ENCODE peak calls at places on chromosomes 2 and 18, in five cellular contexts. One of them, this sample, is unnamed.

GRCh38 chr2:8803658-8804379 is 33.6 kb downstream of the KIDINS220 start:
- DNase-seq in mammary epithelial cell: peak; percentile 92
- DNase-seq in K562: peak; percentile 73
- DNase-seq in fibroblast of the aortic adventitia: peak; percentile 89
- DNase-seq in choroid plexus epithelial cell: peak; percentile 97
- DNase-seq in this sample: peak; percentile 97

GRCh38 chr2:116924509-116924908 is 890.0 kb upstream of the DDX18 start:
- DNase-seq in choroid plexus epithelial cell: no peak
- DNase-seq in fibroblast of the aortic adventitia: no peak
- DNase-seq in mammary epithelial cell: no peak
- DNase-seq in K562: no peak
- DNase-seq in this sample: no peak

GRCh38 chr2:177668617-177669016 is 276.0 kb downstream of the AGPS start:
- DNase-seq in fibroblast of the aortic adventitia: no peak
- DNase-seq in K562: no peak
- DNase-seq in choroid plexus epithelial cell: no peak
- DNase-seq in mammary epithelial cell: no peak
- DNase-seq in this sample: no peak

GRCh38 chr18:3248670-3249359 is 1.2 kb downstream of the MYL12A start:
- DNase-seq in K562: no peak
- DNase-seq in mammary epithelial cell: peak; percentile 61
- DNase-seq in choroid plexus epithelial cell: peak; percentile 74
- DNase-seq in fibroblast of the aortic adventitia: peak; percentile 72
- DNase-seq in this sample: peak; percentile 80

GRCh38 chr2:194566907-194567660 is 1089.9 kb upstream of the SLC39A10 start:
- DNase-seq in choroid plexus epithelial cell: no peak
- DNase-seq in fibroblast of the aortic adventitia: no peak
- DNase-seq in K562: no peak
- DNase-seq in mammary epithelial cell: no peak
- DNase-seq in this sample: no peak

GRCh38 chr18:7452331-7452730 is 114.8 kb upstream of the PTPRM start:
- DNase-seq in mammary epithelial cell: peak; percentile 26
- DNase-seq in fibroblast of the aortic adventitia: no peak
- DNase-seq in K562: peak; percentile 62
- DNase-seq in choroid plexus epithelial cell: peak; percentile 53
- DNase-seq in this sample: peak; percentile 39

GRCh38 chr2:104033399-104033798 is 820.5 kb upstream of the POU3F3 start:
- DNase-seq in mammary epithelial cell: no peak
- DNase-seq in K562: no peak
- DNase-seq in choroid plexus epithelial cell: peak; percentile 3
- DNase-seq in fibroblast of the aortic adventitia: no peak
- DNase-seq in this sample: peak; percentile 11

GRCh38 chr18:48896875-48897511 is 53.8 kb downstream of the SMAD7 start:
- DNase-seq in choroid plexus epithelial cell: peak; percentile 40
- DNase-seq in K562: peak; percentile 88
- DNase-seq in mammary epithelial cell: peak; percentile 22
- DNase-seq in fibroblast of the aortic adventitia: peak; percentile 30
- DNase-seq in this sample: no peak

GRCh38 chr2:20069756-20070155 is 18.3 kb upstream of the LAPTM4A start:
- DNase-seq in choroid plexus epithelial cell: no peak
- DNase-seq in K562: no peak
- DNase-seq in fibroblast of the aortic adventitia: no peak
- DNase-seq in mammary epithelial cell: no peak
- DNase-seq in this sample: peak; percentile 73

GRCh38 chr2:53724511-53724910 is 43.1 kb upstream of the CHAC2 start:
- DNase-seq in mammary epithelial cell: peak; percentile 41
- DNase-seq in fibroblast of the aortic adventitia: peak; percentile 54
- DNase-seq in K562: no peak
- DNase-seq in choroid plexus epithelial cell: peak; percentile 71
- DNase-seq in this sample: no peak

GRCh38 chr2:161223139-161223732 is 63.0 kb downstream of the TANK start:
- DNase-seq in choroid plexus epithelial cell: peak; percentile 79
- DNase-seq in K562: peak; percentile 35
- DNase-seq in fibroblast of the aortic adventitia: peak; percentile 73
- DNase-seq in mammary epithelial cell: peak; percentile 24
- DNase-seq in this sample: peak; percentile 61

GRCh38 chr18:34704823-34705222 is 5.3 kb upstream of the DTNA start:
- DNase-seq in fibroblast of the aortic adventitia: no peak
- DNase-seq in mammary epithelial cell: no peak
- DNase-seq in K562: no peak
- DNase-seq in choroid plexus epithelial cell: no peak
- DNase-seq in this sample: no peak

GRCh38 chr18:6885992-6886823 is 156.7 kb downstream of the ARHGAP28 start:
- DNase-seq in K562: peak; percentile 62
- DNase-seq in choroid plexus epithelial cell: peak; percentile 80
- DNase-seq in fibroblast of the aortic adventitia: peak; percentile 73
- DNase-seq in mammary epithelial cell: peak; percentile 32
- DNase-seq in this sample: peak; percentile 61

GRCh38 chr18:26438980-26439379 is 109.4 kb downstream of the KCTD1 start:
- DNase-seq in fibroblast of the aortic adventitia: no peak
- DNase-seq in choroid plexus epithelial cell: no peak
- DNase-seq in mammary epithelial cell: no peak
- DNase-seq in K562: no peak
- DNase-seq in this sample: no peak

GRCh38 chr2:6915399-6915798 is 1.8 kb upstream of the RNF144A start:
- DNase-seq in K562: no peak
- DNase-seq in mammary epithelial cell: no peak
- DNase-seq in choroid plexus epithelial cell: no peak
- DNase-seq in fibroblast of the aortic adventitia: no peak
- DNase-seq in this sample: no peak

GRCh38 chr2:28401948-28402550 is 9.4 kb downstream of the FOSL2 start:
- DNase-seq in choroid plexus epithelial cell: no peak
- DNase-seq in fibroblast of the aortic adventitia: no peak
- DNase-seq in mammary epithelial cell: no peak
- DNase-seq in K562: no peak
- DNase-seq in this sample: no peak

GRCh38 chr2:85797959-85798358 is 44.2 kb downstream of the ATOH8 start:
- DNase-seq in fibroblast of the aortic adventitia: peak; percentile 53
- DNase-seq in mammary epithelial cell: no peak
- DNase-seq in K562: peak; percentile 49
- DNase-seq in choroid plexus epithelial cell: peak; percentile 76
- DNase-seq in this sample: peak; percentile 10

GRCh38 chr2:144996225-144996795 is 476.4 kb upstream of the ZEB2 start:
- DNase-seq in mammary epithelial cell: peak; percentile 12
- DNase-seq in K562: no peak
- DNase-seq in choroid plexus epithelial cell: peak; percentile 72
- DNase-seq in fibroblast of the aortic adventitia: peak; percentile 79
- DNase-seq in this sample: no peak

GRCh38 chr18:10381951-10382350 is 72.5 kb upstream of the APCDD1 start:
- DNase-seq in mammary epithelial cell: peak; percentile 12
- DNase-seq in fibroblast of the aortic adventitia: no peak
- DNase-seq in K562: no peak
- DNase-seq in choroid plexus epithelial cell: no peak
- DNase-seq in this sample: peak; percentile 31

GRCh38 chr18:47594063-47594462 is 336.4 kb downstream of the SMAD2 start:
- DNase-seq in K562: no peak
- DNase-seq in choroid plexus epithelial cell: no peak
- DNase-seq in mammary epithelial cell: no peak
- DNase-seq in fibroblast of the aortic adventitia: no peak
- DNase-seq in this sample: no peak

GRCh38 chr2:120628248-120628647 is 107.4 kb upstream of the GLI2 start:
- DNase-seq in mammary epithelial cell: no peak
- DNase-seq in K562: no peak
- DNase-seq in choroid plexus epithelial cell: no peak
- DNase-seq in fibroblast of the aortic adventitia: no peak
- DNase-seq in this sample: no peak

GRCh38 chr2:180450841-180451240 is 443.7 kb upstream of the CWC22 start:
- DNase-seq in mammary epithelial cell: no peak
- DNase-seq in K562: no peak
- DNase-seq in fibroblast of the aortic adventitia: no peak
- DNase-seq in choroid plexus epithelial cell: no peak
- DNase-seq in this sample: no peak

GRCh38 chr2:106176446-106177110 is 17.5 kb downstream of the UXS1 start:
- DNase-seq in fibroblast of the aortic adventitia: no peak
- DNase-seq in mammary epithelial cell: no peak
- DNase-seq in choroid plexus epithelial cell: no peak
- DNase-seq in K562: no peak
- DNase-seq in this sample: no peak

GRCh38 chr18:61335737-61336555 is 2.7 kb downstream of the CDH20 start:
- DNase-seq in choroid plexus epithelial cell: peak; percentile 41
- DNase-seq in mammary epithelial cell: no peak
- DNase-seq in fibroblast of the aortic adventitia: peak; percentile 46
- DNase-seq in K562: no peak
- DNase-seq in this sample: no peak

GRCh38 chr2:33275689-33276444 is 200.6 kb upstream of the RASGRP3 start:
- DNase-seq in fibroblast of the aortic adventitia: peak; percentile 97
- DNase-seq in choroid plexus epithelial cell: peak; percentile 98
- DNase-seq in mammary epithelial cell: peak; percentile 50
- DNase-seq in K562: peak; percentile 54
- DNase-seq in this sample: peak; percentile 95

DNA sequence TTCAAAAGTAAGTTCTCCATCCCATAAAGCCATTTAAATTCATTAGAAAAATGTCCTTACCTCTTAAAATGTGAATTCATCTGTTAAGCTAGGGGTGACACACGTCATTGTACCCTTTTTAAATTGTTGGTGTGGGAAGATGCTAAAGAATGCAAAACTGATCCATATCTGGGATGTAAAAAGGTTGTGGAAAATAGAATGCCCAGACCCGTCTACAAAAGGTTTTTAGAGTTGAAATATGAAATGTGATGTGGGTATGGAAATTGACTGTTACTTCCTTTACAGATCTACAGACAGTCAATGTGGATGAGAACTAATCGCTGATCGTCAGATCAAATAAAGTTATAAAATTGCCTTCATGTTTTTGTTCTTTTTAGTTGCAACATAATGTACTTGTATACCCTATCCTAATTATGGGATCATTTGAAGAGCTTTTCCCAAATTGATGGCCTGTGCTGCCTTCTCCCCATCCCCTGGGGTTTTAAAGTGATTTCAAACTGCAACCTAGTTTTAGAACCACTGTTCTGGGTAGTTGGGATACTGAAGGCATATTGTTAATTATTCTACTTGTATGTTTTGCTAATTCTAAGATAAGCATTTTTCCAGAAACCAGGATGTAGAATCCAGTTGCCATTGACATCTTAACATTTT is 4.1 kb downstream of the RPL31 start:
- DNase-seq in mammary epithelial cell: no peak
- DNase-seq in choroid plexus epithelial cell: no peak
- DNase-seq in fibroblast of the aortic adventitia: no peak
- DNase-seq in K562: no peak
- DNase-seq in this sample: no peak
- H3K4me3 ChIP-seq in mammary epithelial cell: no peak overlapping the region
- H3K4me3 ChIP-seq in choroid plexus epithelial cell: no peak overlapping the region
- H3K4me3 ChIP-seq in fibroblast of the aortic adventitia: no peak overlapping the region
- H3K4me3 ChIP-seq in K562: no peak overlapping the region
- H3K4me3 ChIP-seq in this sample: no peak overlapping the region

DNA sequence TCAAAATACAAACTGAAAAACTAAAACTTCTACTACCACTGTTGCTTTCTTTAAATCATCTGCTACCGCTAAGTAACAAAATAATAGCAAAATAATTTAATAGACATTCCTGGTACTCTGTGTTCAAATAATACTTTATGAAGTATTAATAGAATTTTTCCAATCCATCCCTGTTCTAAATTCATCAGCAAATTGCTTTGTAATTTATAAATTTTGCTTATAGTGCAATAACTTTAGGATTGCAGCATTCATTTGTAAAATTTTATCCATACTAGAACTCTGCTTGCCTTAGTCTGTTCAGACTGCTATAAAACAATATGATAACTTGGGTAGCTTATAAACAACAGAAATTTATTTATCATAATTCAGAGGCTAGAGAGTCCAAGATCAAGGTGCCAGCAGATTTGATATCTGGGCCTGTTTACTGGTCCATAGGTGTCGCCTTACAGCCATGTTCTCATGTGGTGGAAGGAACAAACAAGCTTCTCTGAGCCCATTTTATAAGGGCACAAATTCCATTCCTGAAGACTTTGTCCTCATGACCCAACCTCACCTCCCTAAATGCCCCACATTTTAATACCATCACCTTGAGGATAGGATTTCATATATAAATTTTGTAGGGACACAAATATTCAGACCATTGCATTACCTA is 415.1 kb upstream of the MAP2 start:
- DNase-seq in K562: no peak
- DNase-seq in mammary epithelial cell: no peak
- DNase-seq in fibroblast of the aortic adventitia: no peak
- DNase-seq in choroid plexus epithelial cell: no peak
- DNase-seq in this sample: no peak
- TF ChIP-seq CTCF in K562: no peak
- TF ChIP-seq CTCF in mammary epithelial cell: no peak
- TF ChIP-seq CTCF in fibroblast of the aortic adventitia: no peak
- TF ChIP-seq CTCF in choroid plexus epithelial cell: no peak
- TF ChIP-seq CTCF in this sample: no peak

DNA sequence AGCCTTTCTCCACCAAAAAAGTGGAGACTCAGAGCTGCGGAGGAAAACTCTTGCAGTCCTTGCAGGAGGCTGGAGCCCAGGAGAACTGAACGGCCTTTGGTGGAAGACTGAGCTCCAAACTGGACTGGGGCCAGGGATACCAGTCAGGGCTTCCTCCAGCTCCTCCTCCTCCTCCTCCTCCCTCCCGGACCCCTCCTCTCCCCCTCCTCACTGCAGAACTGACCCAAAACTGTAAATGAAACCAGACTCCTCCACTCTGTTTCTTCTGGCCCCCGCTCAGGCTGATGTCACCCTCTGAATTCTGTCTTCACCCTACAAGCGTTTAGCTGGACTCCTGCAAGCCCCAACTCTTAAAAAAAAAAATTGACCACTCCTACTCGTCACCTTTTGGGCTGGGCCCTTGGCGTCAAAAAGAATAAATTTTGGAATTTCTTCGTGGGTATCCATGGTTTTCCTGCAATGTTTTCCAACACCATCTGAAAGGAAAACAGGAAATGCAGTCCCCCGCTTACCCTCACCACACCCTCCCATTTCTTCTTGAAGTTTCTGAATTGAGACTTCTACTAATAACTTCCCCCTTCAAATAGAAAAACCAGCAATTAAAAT is at the start of gene COL6A3:
- DNase-seq in choroid plexus epithelial cell: peak; percentile 97
- DNase-seq in K562: no peak
- DNase-seq in fibroblast of the aortic adventitia: peak; percentile 98
- DNase-seq in mammary epithelial cell: no peak
- DNase-seq in this sample: no peak
- H3K4me3 ChIP-seq in choroid plexus epithelial cell: peak within 1 kb of the TSS; percentile 92
- H3K4me3 ChIP-seq in K562: no peak within 1 kb of the TSS
- H3K4me3 ChIP-seq in fibroblast of the aortic adventitia: peak within 1 kb of the TSS; percentile 96
- H3K4me3 ChIP-seq in mammary epithelial cell: no peak within 1 kb of the TSS
- H3K4me3 ChIP-seq in this sample: no peak within 1 kb of the TSS

DNA sequence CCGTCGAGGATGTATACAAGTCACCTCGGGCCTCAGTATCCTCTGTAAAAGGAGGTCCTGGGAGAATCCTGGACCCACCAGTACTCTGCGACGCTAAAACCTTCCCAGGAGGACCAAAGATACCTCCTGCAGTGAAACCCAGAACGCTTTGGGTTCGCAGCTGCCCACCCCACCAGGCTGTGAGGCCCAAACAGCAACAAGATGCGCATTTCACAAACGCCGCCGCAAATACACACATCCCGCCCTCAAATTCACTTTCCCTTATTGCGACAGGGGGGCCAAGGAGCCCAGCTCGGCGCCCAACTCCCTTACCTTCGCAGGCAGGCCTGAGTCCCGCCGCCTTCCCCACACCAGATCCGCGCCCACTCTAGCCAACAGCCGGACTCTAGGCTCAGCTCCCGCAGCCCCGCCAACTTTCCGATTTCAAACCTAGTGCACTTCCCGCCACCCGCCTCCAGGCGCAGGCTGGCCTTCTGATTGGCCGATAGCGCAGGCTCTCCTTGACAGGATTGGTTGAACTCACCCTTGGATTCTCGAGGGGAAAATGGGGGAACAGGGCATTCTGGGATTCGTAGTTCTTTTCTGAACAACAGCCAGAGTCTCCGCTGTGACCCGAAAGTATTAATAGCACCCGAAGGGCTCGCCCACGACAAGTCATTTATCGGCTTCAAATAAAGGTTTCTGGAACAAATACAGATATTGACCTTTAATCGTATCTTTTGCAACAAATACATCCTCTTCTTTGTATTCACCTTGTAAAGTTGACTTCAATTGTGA is at the start of gene SPC25:
- DNase-seq in fibroblast of the aortic adventitia: peak; percentile 88
- DNase-seq in K562: peak; percentile 99
- DNase-seq in mammary epithelial cell: peak; percentile 89
- DNase-seq in choroid plexus epithelial cell: peak; percentile 92
- DNase-seq in this sample: peak; percentile 88
- TF ChIP-seq CTCF in fibroblast of the aortic adventitia: peak; percentile 26
- TF ChIP-seq CTCF in K562: no peak
- TF ChIP-seq CTCF in mammary epithelial cell: no peak
- TF ChIP-seq CTCF in choroid plexus epithelial cell: no peak
- TF ChIP-seq CTCF in this sample: no peak

This sample was measured in epithelial cell of esophagus.